ENCODE peak calls at places on chromosomes 3 and 15, in four cellular contexts. F, W, P and N are unnamed samples.

GRCh38 chr3:129609591-129610169 is 3.2 kb upstream of the PLXND1 start:
- DNase-seq in W (no peak), F (no peak), P (no peak), N (no peak)

GRCh38 chr3:119856695-119857094 is 74.8 kb downstream of the NR1I2 start:
- DNase-seq in F (no peak), P (no peak), W (no peak), N (no peak)

GRCh38 chr15:68637755-68638405 is 59.1 kb downstream of the CORO2B start:
- DNase-seq in W (peak), F (no peak), P (no peak), N (no peak)

GRCh38 chr15:39781967-39782292 is 711 bp downstream of the FSIP1 start:
- DNase-seq in P (no peak), W (no peak), F (no peak), N (no peak)

GRCh38 chr3:119913021-119913420 is 131.1 kb downstream of the NR1I2 start:
- DNase-seq in F (no peak), P (no peak), W (no peak), N (no peak)

GRCh38 chr15:73822998-73823397 is 50.4 kb upstream of the TBC1D21 start:
- DNase-seq in F (no peak), W (no peak), P (no peak), N (no peak)

GRCh38 chr3:99783009-99783573 is 34.6 kb upstream of the CMSS1 start:
- DNase-seq in W (no peak), F (no peak), P (no peak), N (no peak)

GRCh38 chr3:44981220-44981619 is 5.2 kb downstream of the EXOSC7 start:
- DNase-seq in P (no peak), W (no peak), F (no peak), N (no peak)

GRCh38 chr3:38004415-38005075 is 14.0 kb downstream of the VILL start:
- DNase-seq in P (peak), W (peak), F (peak), N (peak)

GRCh38 chr3:11591401-11592266 is 52.1 kb downstream of the VGLL4 start:
- DNase-seq in W (peak), P (no peak), F (peak), N (peak)

GRCh38 chr3:121592856-121593702 is at the start of gene FBXO40:
- DNase-seq in W (no peak), F (no peak), P (peak), N (no peak)

GRCh38 chr3:187011915-187012314 is 81.6 kb downstream of the ST6GAL1 start:
- DNase-seq in P (peak), F (no peak), W (peak), N (no peak)

GRCh38 chr15:63192604-63193206 is 3.3 kb downstream of the RAB8B start:
- DNase-seq in W (no peak), P (no peak), F (peak), N (no peak)

GRCh38 chr3:149101154-149101553 is 14.8 kb upstream of the HLTF start:
- DNase-seq in F (no peak), W (no peak), P (no peak), N (no peak)

GRCh38 chr3:53513556-53514190 is 19.3 kb downstream of the CACNA1D start:
- DNase-seq in F (no peak), P (no peak), W (no peak), N (no peak)

GRCh38 chr3:189824629-189825312 is 193.6 kb downstream of the TP63 start:
- DNase-seq in W (no peak), P (no peak), F (no peak), N (no peak)

GRCh38 chr3:33690341-33690740 is 27.7 kb downstream of the CLASP2 start:
- DNase-seq in F (no peak), P (no peak), W (no peak), N (no peak)

GRCh38 chr3:33682770-33683169 is 35.3 kb downstream of the CLASP2 start:
- DNase-seq in W (no peak), F (no peak), P (no peak), N (no peak)

GRCh38 chr3:33681667-33682066 is 36.4 kb downstream of the CLASP2 start:
- DNase-seq in F (no peak), P (no peak), W (no peak), N (no peak)

GRCh38 chr3:33687406-33688010 is 30.5 kb downstream of the CLASP2 start:
- DNase-seq in W (no peak), F (no peak), P (no peak), N (no peak)
- H3K27ac ChIP-seq in W (no peak), F (no peak), P (no peak), N (no peak)

DNA sequence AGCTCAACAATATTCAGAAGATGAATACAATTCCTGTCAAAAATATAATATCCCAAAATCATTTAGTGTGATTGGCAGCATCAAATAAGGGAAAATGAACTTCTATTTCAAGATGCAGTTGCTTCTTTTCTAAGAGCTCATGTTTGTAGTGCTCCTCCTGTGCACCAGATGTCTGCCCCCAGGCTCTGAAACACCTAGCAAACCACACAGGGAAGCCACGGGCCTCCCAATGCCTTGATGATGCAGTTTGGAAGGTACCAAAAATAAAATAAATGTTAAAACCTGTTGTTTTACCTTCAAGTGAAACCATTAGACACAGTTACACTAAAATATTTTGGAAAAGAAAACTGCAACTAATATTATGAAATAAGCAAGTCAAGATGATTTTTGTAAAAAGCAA is 22.2 kb downstream of the CFAP20DC start:
- DNase-seq in W (no peak), F (no peak), P (peak), N (no peak)
- H3K27ac ChIP-seq in W (no peak), F (no peak), P (peak), N (no peak)

GRCh38 chr3:28348637-28349396 is at the start of the genes AZI2 and ZCWPW2:
- DNase-seq in P (peak), W (peak), F (peak), N (peak)

GRCh38 chr3:28345690-28346089 is 2.8 kb upstream of the ZCWPW2 start:
- DNase-seq in F (no peak), P (no peak), W (no peak), N (no peak)

GRCh38 chr3:28348286-28348636 is 260 bp upstream of the ZCWPW2 start:
- DNase-seq in P (no peak), W (no peak), F (no peak), N (no peak)

GRCh38 chr3:28347374-28348285 is 891 bp upstream of the ZCWPW2 start:
- DNase-seq in P (no peak), W (no peak), F (no peak), N (no peak)

DNA sequence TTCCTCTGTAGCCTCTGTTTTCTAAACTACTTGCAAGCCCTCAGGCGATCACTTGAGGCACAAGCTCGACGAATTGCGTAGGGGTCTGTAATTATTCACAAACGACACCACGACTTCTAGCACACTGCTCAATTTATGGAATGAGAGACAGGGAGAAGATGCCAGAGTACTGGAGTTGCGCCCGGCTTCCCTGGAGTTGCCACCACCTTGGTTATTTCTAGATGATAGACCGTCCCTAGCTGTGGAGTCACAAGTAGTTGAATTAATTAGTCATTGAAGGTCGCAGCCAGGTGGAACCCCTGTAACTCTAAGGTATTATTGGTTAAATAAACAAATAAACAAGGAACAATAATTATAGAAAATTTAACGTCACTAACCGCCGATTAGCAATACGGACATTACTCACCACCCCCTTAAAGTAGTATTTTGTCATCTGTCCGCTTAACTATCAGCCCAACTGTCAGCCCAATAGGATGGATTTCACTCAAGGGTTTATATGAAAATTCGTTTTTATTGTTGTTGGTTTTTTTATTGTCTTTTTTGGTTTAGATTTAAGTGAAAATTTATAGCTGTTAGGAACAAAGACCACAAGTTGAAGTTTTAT is 875 bp upstream of the AZI2 start:
- DNase-seq in W (no peak), P (no peak), F (no peak), N (no peak)
- H3K27ac ChIP-seq in W (peak), P (peak), F (peak), N (peak)

DNA sequence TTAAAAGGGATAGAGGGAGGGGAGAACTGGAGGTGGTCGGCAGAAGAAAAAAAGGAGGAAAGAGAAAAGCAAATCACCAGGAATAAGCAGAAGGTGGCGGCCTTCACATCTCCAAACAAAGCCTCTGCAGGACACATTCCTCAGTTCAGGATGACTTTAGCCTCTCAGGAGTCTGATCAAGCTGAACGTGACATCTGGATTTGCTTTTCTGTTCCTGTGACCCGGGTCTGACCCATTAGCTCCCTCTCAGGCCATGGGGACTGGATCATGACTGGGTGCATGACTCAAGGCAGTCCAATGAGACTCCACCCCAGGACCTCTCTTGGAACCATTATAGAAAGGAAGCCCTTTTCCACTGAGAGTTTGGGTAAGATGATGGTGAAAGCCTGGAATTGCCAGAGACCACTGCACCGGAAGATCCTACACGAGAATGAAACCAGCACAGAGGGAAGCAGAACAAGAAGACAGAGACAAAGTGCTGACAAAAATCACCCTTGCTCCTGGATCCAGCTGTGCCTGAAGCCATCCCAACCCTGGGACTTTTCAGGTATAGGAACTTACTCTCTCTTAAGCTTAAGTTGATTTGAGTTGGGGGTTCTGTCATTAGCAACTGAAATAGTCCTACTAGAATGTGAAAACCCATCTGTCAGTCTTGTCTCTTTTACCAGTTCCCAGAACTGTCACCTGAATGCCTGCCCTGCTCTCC is 45.4 kb upstream of the RAD18 start:
- DNase-seq in F (no peak), W (no peak), P (no peak), N (no peak)
- H3K27ac ChIP-seq in F (no peak), W (no peak), P (no peak), N (no peak)